ENCODE peak calls at places on chromosomes 3 and 15, in seven cellular contexts. O is H4; G is ACHN; U is activated naive CD4-positive, alpha-beta T cell; H is effector memory CD8-positive, alpha-beta T cell; I is NCI-H748 treated with DMSO at 0.1 percent for 48 hours; T is upper lobe of right lung. X is an unnamed sample.

GRCh38 chr3:133835961-133836360 is 30.3 kb downstream of the SRPRB start:
- DNase-seq in O (no peak), G (no peak), U (no peak), H (no peak), I (no peak), T (peak; percentile 29), X (no peak)

GRCh38 chr3:22045882-22046281 is 294.9 kb upstream of the ZNF385D start:
- DNase-seq in O (no peak), G (no peak), U (no peak), H (no peak), I (peak; percentile 41), T (no peak), X (no peak)

GRCh38 chr3:50241163-50241562 is 5.2 kb downstream of the GNAI2 start:
- DNase-seq in O (no peak), G (no peak), U (no peak), H (no peak), I (peak; percentile 2), T (no peak), X (no peak)

GRCh38 chr3:186425788-186426730 is 64.0 kb upstream of the DGKG start:
- DNase-seq in O (peak; percentile 83), G (no peak), U (no peak), H (no peak), I (no peak), T (no peak), X (no peak)

GRCh38 chr15:96392380-96393208 is 62.1 kb downstream of the NR2F2 start:
- DNase-seq in O (no peak), G (no peak), U (no peak), H (no peak), I (no peak), T (no peak), X (no peak)

GRCh38 chr3:25713316-25713967 is 48.7 kb upstream of the TOP2B start:
- DNase-seq in O (no peak), G (no peak), U (no peak), H (no peak), I (no peak), T (no peak), X (no peak)

GRCh38 chr3:195058311-195059005 is 212.5 kb downstream of the XXYLT1 start:
- DNase-seq in O (no peak), G (no peak), U (no peak), H (no peak), I (no peak), T (peak; percentile 64), X (no peak)

GRCh38 chr15:82942691-82943090 is 9.8 kb downstream of the HOMER2 start:
- DNase-seq in O (peak; percentile 79), G (peak; percentile 76), U (no peak), H (no peak), I (no peak), T (peak; percentile 87), X (no peak)

GRCh38 chr3:4752201-4753072 is 226.8 kb upstream of the BHLHE40 start:
- DNase-seq in O (no peak), G (peak; percentile 96), U (no peak), H (no peak), I (no peak), T (no peak), X (no peak)

GRCh38 chr15:49255966-49256759 is 86.1 kb downstream of the GALK2 start:
- DNase-seq in O (peak; percentile 76), G (no peak), U (no peak), H (no peak), I (peak; percentile 59), T (no peak), X (no peak)

GRCh38 chr3:162492446-162493081 is 996.0 kb downstream of the OTOL1 start:
- DNase-seq in O (no peak), G (no peak), U (no peak), H (no peak), I (no peak), T (no peak), X (no peak)

GRCh38 chr3:192869131-192870027 is 48.3 kb downstream of the MB21D2 start:
- DNase-seq in O (peak; percentile 74), G (peak; percentile 21), U (no peak), H (no peak), I (no peak), T (no peak), X (no peak)

GRCh38 chr3:126835472-126836219 is 131.6 kb downstream of the CHCHD6 start:
- DNase-seq in O (no peak), G (peak; percentile 30), U (no peak), H (no peak), I (no peak), T (no peak), X (no peak)

GRCh38 chr15:52132066-52132465 is 19.5 kb upstream of the BCL2L10 start:
- DNase-seq in O (no peak), G (no peak), U (no peak), H (no peak), I (no peak), T (no peak), X (no peak)

GRCh38 chr15:59941612-59942011 is 62.5 kb upstream of the FOXB1 start:
- DNase-seq in O (peak; percentile 11), G (peak; percentile 35), U (no peak), H (no peak), I (no peak), T (no peak), X (no peak)

GRCh38 chr3:177813322-177813721 is 616.0 kb upstream of the TBL1XR1 start:
- DNase-seq in O (peak; percentile 48), G (no peak), U (no peak), H (no peak), I (no peak), T (no peak), X (no peak)

GRCh38 chr3:72492240-72492639 is 356.0 kb downstream of the SHQ1 start:
- DNase-seq in O (peak; percentile 76), G (peak; percentile 90), U (no peak), H (no peak), I (no peak), T (no peak), X (no peak)

GRCh38 chr3:184339016-184339415 is 1.6 kb downstream of the FAM131A start:
- DNase-seq in O (no peak), G (no peak), U (no peak), H (no peak), I (peak; percentile 16), T (no peak), X (no peak)

GRCh38 chr15:81279621-81280051 is 44.3 kb downstream of the STARD5 start:
- DNase-seq in O (peak; percentile 41), G (no peak), U (no peak), H (no peak), I (no peak), T (no peak), X (no peak)

GRCh38 chr3:25889132-25889917 is 99.4 kb downstream of the OXSM start:
- DNase-seq in O (peak; percentile 16), G (no peak), U (no peak), H (no peak), I (no peak), T (no peak), X (no peak)

X was measured in cerebellar nuclear complex.